ENCODE peak calls at places on chromosomes 2 and 18, in five cellular contexts. U is kidney tubule cell, Y is amniotic stem cell, C is Calu3, Z is AG09319. H is an unnamed sample.

GRCh38 chr18:36638224-36638623 is 190.6 kb downstream of the TPGS2 start:
- DNase-seq in U (no peak), Y (no peak), C (no peak), Z (no peak), H (no peak)

GRCh38 chr2:190679813-190680591 is 31.1 kb downstream of the NAB1 start:
- DNase-seq in U (peak; percentile 26), Y (no peak), C (peak; percentile 69), Z (no peak), H (peak; percentile 21)

GRCh38 chr2:171505374-171505773 is 16.9 kb upstream of the CYBRD1 start:
- DNase-seq in U (no peak), Y (no peak), C (no peak), Z (no peak), H (no peak)

GRCh38 chr2:112869258-112869842 is 32.8 kb upstream of the IL1B start:
- DNase-seq in U (peak; percentile 79), Y (peak; percentile 7), C (peak; percentile 96), Z (peak; percentile 60), H (peak; percentile 21)

GRCh38 chr2:4715065-4715464 is 977.1 kb upstream of the SOX11 start:
- DNase-seq in U (peak; percentile 25), Y (no peak), C (no peak), Z (no peak), H (no peak)

GRCh38 chr2:186256540-186256939 is 229.5 kb upstream of the ZC3H15 start:
- DNase-seq in U (peak; percentile 47), Y (no peak), C (peak; percentile 2), Z (no peak), H (peak; percentile 29)

GRCh38 chr2:159226059-159226461 is 60.4 kb downstream of the WDSUB1 start:
- DNase-seq in U (peak; percentile 92), Y (no peak), C (no peak), Z (no peak), H (no peak)

GRCh38 chr2:60517441-60517840 is 36.0 kb downstream of the BCL11A start:
- DNase-seq in U (no peak), Y (no peak), C (no peak), Z (no peak), H (no peak)

GRCh38 chr2:41101281-41101680 is 649.4 kb upstream of the SLC8A1 start:
- DNase-seq in U (no peak), Y (no peak), C (no peak), Z (no peak), H (no peak)

GRCh38 chr2:232343816-232344215 is 34.7 kb upstream of the ALPP start:
- DNase-seq in U (no peak), Y (no peak), C (no peak), Z (no peak), H (no peak)

GRCh38 chr2:86213056-86213455 is 13.8 kb downstream of the MRPL35 start:
- DNase-seq in U (no peak), Y (no peak), C (no peak), Z (no peak), H (no peak)

GRCh38 chr2:9807056-9807455 is 36.2 kb upstream of the TAF1B start:
- DNase-seq in U (no peak), Y (no peak), C (no peak), Z (no peak), H (no peak)

GRCh38 chr18:48615566-48616401 is 77.0 kb downstream of the CTIF start:
- DNase-seq in U (no peak), Y (no peak), C (peak; percentile 46), Z (no peak), H (no peak)

GRCh38 chr2:30679416-30680088 is 127.7 kb downstream of the CAPN13 start:
- DNase-seq in U (peak; percentile 13), Y (no peak), C (no peak), Z (no peak), H (no peak)

GRCh38 chr2:3519255-3520190 is at the start of gene ADI1:
- DNase-seq in U (peak; percentile 82), Y (peak; percentile 33), C (peak; percentile 82), Z (peak; percentile 23), H (peak; percentile 30)

GRCh38 chr2:172404824-172405223 is 22.6 kb upstream of the ITGA6 start:
- DNase-seq in U (peak; percentile 52), Y (peak; percentile 74), C (no peak), Z (peak; percentile 39), H (peak; percentile 45)

GRCh38 chr2:85237849-85238570 is 89.8 kb downstream of the TGOLN2 start:
- DNase-seq in U (no peak), Y (no peak), C (no peak), Z (no peak), H (no peak)

GRCh38 chr2:158990397-158991209 is 22.2 kb downstream of the TANC1 start:
- DNase-seq in U (peak; percentile 98), Y (peak; percentile 24), C (no peak), Z (peak; percentile 58), H (no peak)

GRCh38 chr2:144217853-144218633 is 301.9 kb downstream of the ZEB2 start:
- DNase-seq in U (peak; percentile 31), Y (no peak), C (no peak), Z (no peak), H (no peak)

GRCh38 chr2:172455121-172455515 is 27.7 kb downstream of the ITGA6 start:
- DNase-seq in U (peak; percentile 40), Y (no peak), C (peak; percentile 22), Z (no peak), H (no peak)

GRCh38 chr2:106572541-106573148 is 85.5 kb downstream of the CD8B2 start:
- DNase-seq in U (peak; percentile 29), Y (no peak), C (peak; percentile 20), Z (no peak), H (no peak)

GRCh38 chr2:234496442-234496834 is 443 bp downstream of the ARL4C start:
- DNase-seq in U (peak; percentile 76), Y (no peak), C (peak; percentile 62), Z (no peak), H (no peak)

GRCh38 chr2:36473230-36473629 is 117.7 kb downstream of the CRIM1 start:
- DNase-seq in U (no peak), Y (no peak), C (no peak), Z (no peak), H (no peak)

GRCh38 chr2:144607899-144608477 is 88.1 kb upstream of the ZEB2 start:
- DNase-seq in U (no peak), Y (no peak), C (no peak), Z (no peak), H (peak; percentile 59)

GRCh38 chr2:105129722-105130232 is 91.9 kb downstream of the MRPS9 start:
- DNase-seq in U (no peak), Y (no peak), C (no peak), Z (no peak), H (no peak)

GRCh38 chr18:79754831-79755351 is 42.8 kb upstream of the KCNG2 start:
- DNase-seq in U (no peak), Y (no peak), C (no peak), Z (no peak), H (no peak)

GRCh38 chr18:7535436-7536190 is 31.5 kb upstream of the PTPRM start:
- DNase-seq in U (peak; percentile 9), Y (no peak), C (no peak), Z (no peak), H (no peak)

GRCh38 chr2:132668986-132669853 is 785 bp downstream of the LYPD1 start:
- DNase-seq in U (peak; percentile 46), Y (no peak), C (peak; percentile 67), Z (no peak), H (no peak)

GRCh38 chr2:209091026-209091425 is 332.8 kb upstream of the MAP2 start:
- DNase-seq in U (peak; percentile 96), Y (no peak), C (no peak), Z (no peak), H (no peak)

GRCh38 chr18:45876131-45876530 is 50.7 kb downstream of the SIGLEC15 start:
- DNase-seq in U (no peak), Y (no peak), C (no peak), Z (no peak), H (no peak)

GRCh38 chr18:57561728-57562423 is 24.6 kb downstream of the FECH start:
- DNase-seq in U (peak; percentile 62), Y (no peak), C (peak; percentile 44), Z (no peak), H (peak; percentile 24)